ENCODE peak calls at places on chromosome 19, in nine cellular contexts. G is A673, W is thoracic aorta, Z is upper lobe of right lung, U is heart right ventricle, D is WERI-Rb-1, P is pancreas, E is sigmoid colon, I is ovary. S is an unnamed sample. For H3K36me3, the result is how much of the 10 kb centered on the place peaks cover.

GRCh38 chr19:42052241-42052863 is 17.7 kb downstream of the GRIK5 start:
- DNase-seq in G (peak), W (no peak), Z (no peak), U (no peak), D (peak), P (no peak), E (no peak), I (no peak), S (no peak)

GRCh38 chr19:46955114-46955812 is 64.4 kb upstream of the NPAS1 start:
- DNase-seq in G (peak), W (no peak), Z (no peak), U (no peak), D (no peak), P (no peak), E (no peak), I (no peak), S (no peak)

GRCh38 chr19:3057275-3057714 is 5.0 kb downstream of the TLE5 start:
- DNase-seq in G (no peak), W (peak), Z (peak), U (peak), D (no peak), P (peak), E (peak), I (peak), S (no peak)

GRCh38 chr19:45577111-45577905 is 7.3 kb downstream of the OPA3 start:
- DNase-seq in G (no peak), W (no peak), Z (no peak), U (no peak), D (peak), P (peak), E (peak), I (peak), S (no peak)

GRCh38 chr19:28539759-28540158 is 673.2 kb downstream of the UQCRFS1 start:
- DNase-seq in G (no peak), W (no peak), Z (no peak), U (no peak), D (no peak), P (no peak), E (no peak), I (no peak), S (no peak)

GRCh38 chr19:19538077-19538764 is at the start of gene CILP2:
- DNase-seq in G (peak), W (no peak), Z (no peak), U (no peak), D (no peak), P (no peak), E (peak), I (peak), S (peak)

GRCh38 chr19:30208661-30209060 is 163.5 kb upstream of the ZNF536 start:
- DNase-seq in G (no peak), W (no peak), Z (no peak), U (no peak), D (no peak), P (no peak), E (no peak), I (no peak), S (no peak)

GRCh38 chr19:51250786-51251452 is at the start of gene SIGLECL1:
- DNase-seq in G (no peak), W (no peak), Z (no peak), U (no peak), D (no peak), P (no peak), E (no peak), I (no peak), S (no peak)

GRCh38 chr19:9819590-9819898 is 665 bp upstream of the FBXL12 start:
- DNase-seq in G (no peak), W (no peak), Z (no peak), U (no peak), D (no peak), P (no peak), E (no peak), I (no peak), S (no peak)

GRCh38 chr19:38959618-38960017 is 15.9 kb downstream of the FBXO17 start:
- DNase-seq in G (no peak), W (no peak), Z (no peak), U (no peak), D (no peak), P (no peak), E (no peak), I (no peak), S (no peak)
- H3K36me3 ChIP-seq in G (under half), W (under half), Z (under half), U (under half), D (under half), P (under half), E (under half), I (under half), S (under half)

DNA sequence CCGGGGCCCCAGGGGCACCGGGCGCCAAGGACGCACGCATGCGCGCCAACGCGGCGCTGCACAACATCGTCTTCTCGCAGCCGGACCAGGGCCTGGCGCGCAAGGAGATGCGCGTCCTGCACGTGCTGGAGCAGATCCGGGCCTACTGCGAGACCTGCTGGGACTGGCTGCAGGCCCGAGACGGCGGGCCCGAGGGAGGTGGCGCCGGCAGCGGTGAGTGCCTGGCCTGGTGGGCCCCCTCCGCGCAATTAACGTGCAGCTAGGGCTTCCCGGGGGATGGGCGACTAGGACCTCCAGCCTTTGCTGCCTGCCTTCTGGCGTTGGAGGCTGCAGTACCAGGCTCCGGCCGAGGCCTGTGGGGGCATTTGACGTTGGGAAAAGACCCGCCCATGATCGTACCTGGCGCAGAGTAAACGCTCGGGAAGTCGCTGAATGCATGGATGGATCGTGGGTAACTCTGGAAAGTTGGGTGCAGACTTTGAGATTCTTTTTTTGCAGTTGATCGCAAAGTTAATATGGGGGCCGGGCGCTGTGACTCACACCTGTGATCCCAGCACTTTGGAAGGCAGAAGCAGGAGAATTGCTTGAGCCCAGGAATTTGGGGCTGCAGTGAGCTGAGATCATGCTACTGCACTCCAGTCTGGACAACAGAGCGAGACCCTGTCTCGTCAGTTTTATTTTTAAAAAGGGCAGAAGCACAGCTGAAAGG is 7.3 kb downstream of the APC2 start:
- DNase-seq in G (no peak), W (no peak), Z (no peak), U (no peak), D (no peak), P (no peak), E (no peak), I (peak), S (peak)
- TF ChIP-seq CTCF in G (no peak), W (no peak), Z (no peak), U (no peak), D (no peak), P (no peak), E (no peak), I (no peak), S (peak)

GRCh38 chr19:11089254-11090013 is at the start of gene LDLR:
- DNase-seq in G (peak), W (peak), Z (peak), U (peak), D (peak), P (peak), E (peak), I (peak), S (peak)

GRCh38 chr19:11088508-11089253 is 582 bp upstream of the LDLR start:
- DNase-seq in G (no peak), W (no peak), Z (no peak), U (no peak), D (no peak), P (no peak), E (peak), I (peak), S (no peak)

GRCh38 chr19:11090264-11091032 is 1.2 kb downstream of the LDLR start:
- DNase-seq in G (peak), W (peak), Z (peak), U (peak), D (peak), P (peak), E (peak), I (peak), S (peak)

GRCh38 chr19:11092181-11092538 is 2.9 kb downstream of the LDLR start:
- DNase-seq in G (peak), W (no peak), Z (no peak), U (no peak), D (no peak), P (peak), E (no peak), I (no peak), S (no peak)

DNA sequence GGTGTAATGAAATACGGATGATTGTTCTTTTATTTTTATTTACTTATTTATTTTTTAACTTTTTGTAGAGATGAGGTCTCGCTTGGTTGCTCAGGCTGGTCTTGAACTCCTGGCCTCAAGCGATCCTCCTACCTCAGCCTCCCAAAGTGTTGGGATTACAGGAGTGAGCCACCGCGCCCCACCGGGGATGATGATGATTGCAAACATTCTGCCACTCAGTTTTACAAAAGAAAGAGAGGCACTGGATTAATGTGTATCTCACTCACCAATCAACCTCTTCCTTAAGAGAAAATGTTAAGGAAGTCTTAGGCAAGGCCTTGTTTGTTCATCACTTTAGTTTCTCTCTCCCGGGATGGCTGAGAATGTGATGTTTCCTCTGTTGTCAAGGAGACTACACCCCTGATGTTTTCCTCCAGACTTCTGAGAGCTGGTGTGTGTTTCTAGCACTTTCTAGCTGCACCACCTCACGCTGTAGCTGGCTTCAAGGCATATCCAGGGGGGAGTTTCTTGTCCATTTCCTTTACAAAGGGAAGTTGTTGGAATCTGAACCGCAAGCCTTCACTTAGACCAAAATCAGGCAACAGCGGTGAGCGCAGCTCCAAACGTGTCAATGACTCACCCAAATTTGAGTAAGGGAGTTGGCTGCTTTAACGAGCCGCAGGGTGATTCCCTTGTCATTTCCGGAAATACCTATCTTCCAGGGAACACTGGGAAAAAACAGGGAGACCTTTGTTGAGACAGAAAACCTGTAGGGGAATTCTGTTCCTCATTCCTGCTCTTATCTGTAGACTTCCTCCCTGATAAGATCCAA is 2.3 kb downstream of the LDLR start:
- DNase-seq in G (peak), W (peak), Z (no peak), U (peak), D (no peak), P (peak), E (peak), I (peak), S (no peak)
- H3K36me3 ChIP-seq in G (half or more), W (under half), Z (under half), U (under half), D (half or more), P (under half), E (under half), I (under half), S (under half)

GRCh38 chr19:43914051-43914450 is 21.0 kb downstream of the ZNF45 start:
- DNase-seq in G (no peak), W (no peak), Z (no peak), U (no peak), D (no peak), P (no peak), E (no peak), I (no peak), S (no peak)
- TF ChIP-seq CTCF in G (no peak), W (no peak), Z (no peak), U (no peak), D (no peak), P (no peak), E (no peak), I (no peak), S (no peak)

GRCh38 chr19:34180709-34181108 is 8.4 kb downstream of the LSM14A start:
- DNase-seq in G (no peak), W (no peak), Z (no peak), U (no peak), D (no peak), P (no peak), E (no peak), I (no peak), S (no peak)
- H3K36me3 ChIP-seq in G (under half), W (under half), Z (under half), U (under half), D (under half), P (under half), E (under half), I (under half), S (under half)